ENCODE peak calls at places on chromosomes 16 and 17, in seven cellular contexts. One of them, this sample, is unnamed.

GRCh38 chr17:72514321-72514861 is 393.6 kb downstream of the SOX9 start:
- DNase-seq in NCI-H1417: no peak
- DNase-seq in mucosa of gallbladder: no peak
- DNase-seq in left kidney: no peak
- DNase-seq in EL: no peak
- DNase-seq in K562: no peak
- DNase-seq in prostate gland: no peak
- DNase-seq in this sample: no peak

GRCh38 chr17:41521574-41522261 is 3.0 kb upstream of the KRT15 start:
- DNase-seq in NCI-H1417: no peak
- DNase-seq in prostate gland: no peak
- DNase-seq in K562: peak
- DNase-seq in left kidney: peak
- DNase-seq in EL: peak
- DNase-seq in mucosa of gallbladder: peak
- DNase-seq in this sample: no peak

GRCh38 chr16:86931410-86931941 is 353.1 kb downstream of the FOXL1 start:
- DNase-seq in EL: peak
- DNase-seq in prostate gland: no peak
- DNase-seq in K562: peak
- DNase-seq in NCI-H1417: peak
- DNase-seq in mucosa of gallbladder: peak
- DNase-seq in left kidney: peak
- DNase-seq in this sample: no peak

GRCh38 chr17:31916496-31917064 is 15.1 kb upstream of the UTP6 start:
- DNase-seq in mucosa of gallbladder: no peak
- DNase-seq in prostate gland: no peak
- DNase-seq in left kidney: peak
- DNase-seq in K562: no peak
- DNase-seq in EL: no peak
- DNase-seq in NCI-H1417: no peak
- DNase-seq in this sample: no peak

GRCh38 chr16:11994187-11995119 is 17.9 kb downstream of the SNX29 start:
- DNase-seq in K562: no peak
- DNase-seq in NCI-H1417: no peak
- DNase-seq in prostate gland: no peak
- DNase-seq in mucosa of gallbladder: peak
- DNase-seq in EL: peak
- DNase-seq in left kidney: no peak
- DNase-seq in this sample: no peak

GRCh38 chr17:78257810-78258322 is 26.4 kb downstream of the TMEM235 start:
- DNase-seq in mucosa of gallbladder: no peak
- DNase-seq in prostate gland: no peak
- DNase-seq in K562: no peak
- DNase-seq in NCI-H1417: peak
- DNase-seq in EL: no peak
- DNase-seq in left kidney: peak
- DNase-seq in this sample: no peak

GRCh38 chr17:51434434-51435170 is 174.3 kb downstream of the UTP18 start:
- DNase-seq in left kidney: no peak
- DNase-seq in K562: peak
- DNase-seq in prostate gland: no peak
- DNase-seq in NCI-H1417: no peak
- DNase-seq in EL: no peak
- DNase-seq in mucosa of gallbladder: no peak
- DNase-seq in this sample: no peak

GRCh38 chr17:4908301-4908700 is 5.4 kb upstream of the CHRNE start:
- DNase-seq in EL: peak
- DNase-seq in prostate gland: no peak
- DNase-seq in K562: no peak
- DNase-seq in NCI-H1417: peak
- DNase-seq in mucosa of gallbladder: no peak
- DNase-seq in left kidney: peak
- DNase-seq in this sample: no peak

GRCh38 chr16:85989376-85989775 is 90.4 kb downstream of the IRF8 start:
- DNase-seq in K562: no peak
- DNase-seq in EL: no peak
- DNase-seq in prostate gland: no peak
- DNase-seq in mucosa of gallbladder: no peak
- DNase-seq in NCI-H1417: no peak
- DNase-seq in left kidney: no peak
- DNase-seq in this sample: no peak

GRCh38 chr17:1491406-1492248 is 859 bp downstream of the MYO1C start:
- DNase-seq in prostate gland: no peak
- DNase-seq in K562: peak
- DNase-seq in EL: peak
- DNase-seq in mucosa of gallbladder: peak
- DNase-seq in left kidney: peak
- DNase-seq in NCI-H1417: peak
- DNase-seq in this sample: no peak

GRCh38 chr16:75053791-75054555 is 55.1 kb downstream of the ZNRF1 start:
- DNase-seq in left kidney: no peak
- DNase-seq in K562: no peak
- DNase-seq in mucosa of gallbladder: peak
- DNase-seq in NCI-H1417: peak
- DNase-seq in EL: no peak
- DNase-seq in prostate gland: peak
- DNase-seq in this sample: no peak

GRCh38 chr17:81453049-81453448 is 57.8 kb downstream of the BAHCC1 start:
- DNase-seq in K562: no peak
- DNase-seq in NCI-H1417: peak
- DNase-seq in left kidney: peak
- DNase-seq in mucosa of gallbladder: no peak
- DNase-seq in EL: no peak
- DNase-seq in prostate gland: no peak
- DNase-seq in this sample: no peak

GRCh38 chr17:35947156-35947585 is 3.7 kb upstream of the LYZL6 start:
- DNase-seq in mucosa of gallbladder: peak
- DNase-seq in EL: peak
- DNase-seq in left kidney: peak
- DNase-seq in NCI-H1417: peak
- DNase-seq in K562: peak
- DNase-seq in prostate gland: no peak
- DNase-seq in this sample: peak

GRCh38 chr17:72115789-72116520 is 4.9 kb upstream of the SOX9 start:
- DNase-seq in K562: no peak
- DNase-seq in mucosa of gallbladder: no peak
- DNase-seq in left kidney: peak
- DNase-seq in NCI-H1417: no peak
- DNase-seq in EL: no peak
- DNase-seq in prostate gland: no peak
- DNase-seq in this sample: no peak

GRCh38 chr16:13421726-13422125 is 498.2 kb upstream of the ERCC4 start:
- DNase-seq in EL: peak
- DNase-seq in left kidney: no peak
- DNase-seq in NCI-H1417: no peak
- DNase-seq in mucosa of gallbladder: no peak
- DNase-seq in prostate gland: no peak
- DNase-seq in K562: no peak
- DNase-seq in this sample: no peak

GRCh38 chr16:9092963-9093477 is 1.6 kb downstream of the HAPSTR1 start:
- DNase-seq in NCI-H1417: peak
- DNase-seq in left kidney: peak
- DNase-seq in K562: no peak
- DNase-seq in mucosa of gallbladder: no peak
- DNase-seq in EL: no peak
- DNase-seq in prostate gland: peak
- DNase-seq in this sample: no peak

GRCh38 chr16:19153876-19154275 is 14.2 kb upstream of the SYT17 start:
- DNase-seq in EL: peak
- DNase-seq in prostate gland: no peak
- DNase-seq in NCI-H1417: no peak
- DNase-seq in left kidney: no peak
- DNase-seq in K562: peak
- DNase-seq in mucosa of gallbladder: no peak
- DNase-seq in this sample: no peak

GRCh38 chr17:80959330-80960036 is 32.2 kb upstream of the CHMP6 start:
- DNase-seq in EL: peak
- DNase-seq in K562: no peak
- DNase-seq in left kidney: no peak
- DNase-seq in prostate gland: peak
- DNase-seq in mucosa of gallbladder: peak
- DNase-seq in NCI-H1417: no peak
- DNase-seq in this sample: no peak

GRCh38 chr16:58506241-58507194 is 6.6 kb downstream of the NDRG4 start:
- DNase-seq in EL: no peak
- DNase-seq in NCI-H1417: no peak
- DNase-seq in K562: no peak
- DNase-seq in mucosa of gallbladder: no peak
- DNase-seq in prostate gland: no peak
- DNase-seq in left kidney: no peak
- DNase-seq in this sample: no peak

GRCh38 chr17:33674685-33675084 is 381.6 kb upstream of the ASIC2 start:
- DNase-seq in left kidney: peak
- DNase-seq in EL: peak
- DNase-seq in prostate gland: peak
- DNase-seq in K562: peak
- DNase-seq in mucosa of gallbladder: peak
- DNase-seq in NCI-H1417: peak
- DNase-seq in this sample: no peak

GRCh38 chr17:77371117-77371887 is 230.5 kb downstream of the SEC14L1 start:
- DNase-seq in left kidney: no peak
- DNase-seq in EL: no peak
- DNase-seq in prostate gland: no peak
- DNase-seq in mucosa of gallbladder: no peak
- DNase-seq in K562: no peak
- DNase-seq in NCI-H1417: no peak
- DNase-seq in this sample: no peak

GRCh38 chr16:48231675-48232214 is 12.4 kb upstream of the LONP2 start:
- DNase-seq in mucosa of gallbladder: no peak
- DNase-seq in K562: no peak
- DNase-seq in prostate gland: peak
- DNase-seq in left kidney: peak
- DNase-seq in NCI-H1417: no peak
- DNase-seq in EL: peak
- DNase-seq in this sample: peak

GRCh38 chr17:27848941-27849340 is 44.2 kb downstream of the LYRM9 start:
- DNase-seq in NCI-H1417: peak
- DNase-seq in left kidney: no peak
- DNase-seq in K562: no peak
- DNase-seq in mucosa of gallbladder: no peak
- DNase-seq in prostate gland: no peak
- DNase-seq in EL: no peak
- DNase-seq in this sample: no peak

GRCh38 chr16:71628810-71629209 is 2.8 kb downstream of the MARVELD3 start:
- DNase-seq in NCI-H1417: no peak
- DNase-seq in prostate gland: no peak
- DNase-seq in K562: no peak
- DNase-seq in left kidney: peak
- DNase-seq in EL: peak
- DNase-seq in mucosa of gallbladder: peak
- DNase-seq in this sample: no peak

GRCh38 chr16:85750021-85750826 is 672 bp downstream of the C16orf74 start:
- DNase-seq in NCI-H1417: peak
- DNase-seq in prostate gland: no peak
- DNase-seq in K562: peak
- DNase-seq in mucosa of gallbladder: no peak
- DNase-seq in EL: peak
- DNase-seq in left kidney: peak
- DNase-seq in this sample: no peak

GRCh38 chr17:57976594-57976993 is 11.5 kb downstream of the VEZF1 start:
- DNase-seq in mucosa of gallbladder: no peak
- DNase-seq in EL: no peak
- DNase-seq in NCI-H1417: no peak
- DNase-seq in K562: no peak
- DNase-seq in left kidney: no peak
- DNase-seq in prostate gland: no peak
- DNase-seq in this sample: no peak

GRCh38 chr16:54282923-54283734 is 3.5 kb downstream of the IRX3 start:
- DNase-seq in NCI-H1417: no peak
- DNase-seq in mucosa of gallbladder: no peak
- DNase-seq in prostate gland: no peak
- DNase-seq in left kidney: peak
- DNase-seq in K562: no peak
- DNase-seq in EL: no peak
- DNase-seq in this sample: no peak

GRCh38 chr17:58822148-58823050 is 66.7 kb downstream of the PPM1E start:
- DNase-seq in NCI-H1417: no peak
- DNase-seq in EL: no peak
- DNase-seq in mucosa of gallbladder: no peak
- DNase-seq in left kidney: no peak
- DNase-seq in prostate gland: no peak
- DNase-seq in K562: no peak
- DNase-seq in this sample: no peak

GRCh38 chr16:81940781-81941560 is 70.3 kb downstream of the SDR42E1 start:
- DNase-seq in prostate gland: no peak
- DNase-seq in left kidney: peak
- DNase-seq in NCI-H1417: no peak
- DNase-seq in K562: no peak
- DNase-seq in EL: peak
- DNase-seq in mucosa of gallbladder: no peak
- DNase-seq in this sample: no peak